ENCODE peak calls at places on chromosomes 16 and 17, in six cellular contexts. H is cardiac fibroblast; K is CD4-positive, alpha-beta T cell; Y is activated CD8-positive, alpha-beta T cell treated with anti-CD3 and anti-CD28 coated beads, Interleukin-2, amount 10 ng/mL, durations not matched to agents 7 days and 5 days; Q is ELR; E is smooth muscle cell of the brain vasculature. Z is an unnamed sample.

GRCh38 chr16:19589771-19590302 is 34.3 kb downstream of the VPS35L start:
- DNase-seq in H (peak; percentile 78), K (no peak), Y (no peak), Q (no peak), E (peak; percentile 80), Z (no peak)

GRCh38 chr16:81876273-81876900 is 97.3 kb downstream of the PLCG2 start:
- DNase-seq in H (no peak), K (no peak), Y (no peak), Q (no peak), E (no peak), Z (no peak)

GRCh38 chr17:80835816-80836657 is 155.6 kb upstream of the CHMP6 start:
- DNase-seq in H (no peak), K (no peak), Y (no peak), Q (no peak), E (no peak), Z (no peak)

GRCh38 chr16:69298261-69298660 is 12.9 kb upstream of the VPS4A start:
- DNase-seq in H (no peak), K (no peak), Y (no peak), Q (no peak), E (no peak), Z (no peak)

GRCh38 chr16:50444546-50444945 is 75.8 kb upstream of the BRD7 start:
- DNase-seq in H (peak; percentile 14), K (no peak), Y (no peak), Q (peak; percentile 6), E (no peak), Z (peak; percentile 29)

GRCh38 chr17:64130559-64131001 is 636 bp upstream of the ERN1 start:
- DNase-seq in H (peak; percentile 87), K (no peak), Y (peak; percentile 35), Q (peak; percentile 97), E (no peak), Z (no peak)

GRCh38 chr17:28846231-28846630 is 3.6 kb upstream of the FAM222B start:
- DNase-seq in H (no peak), K (no peak), Y (no peak), Q (no peak), E (no peak), Z (no peak)

GRCh38 chr17:74922172-74922571 is 883 bp downstream of the USH1G start:
- DNase-seq in H (no peak), K (no peak), Y (no peak), Q (no peak), E (no peak), Z (no peak)

GRCh38 chr17:21455761-21456160 is 79.6 kb downstream of the KCNJ12 start:
- DNase-seq in H (no peak), K (no peak), Y (no peak), Q (no peak), E (no peak), Z (no peak)

GRCh38 chr16:53024045-53024444 is 28.7 kb downstream of the CHD9NB start:
- DNase-seq in H (peak; percentile 13), K (no peak), Y (no peak), Q (no peak), E (no peak), Z (no peak)

GRCh38 chr17:67542219-67543114 is 165.4 kb downstream of the PITPNC1 start:
- DNase-seq in H (no peak), K (no peak), Y (no peak), Q (no peak), E (no peak), Z (no peak)

GRCh38 chr16:76390476-76390875 is 113.3 kb downstream of the CNTNAP4 start:
- DNase-seq in H (no peak), K (no peak), Y (no peak), Q (no peak), E (no peak), Z (no peak)

GRCh38 chr17:60049936-60050335 is 28.8 kb downstream of the HEATR6 start:
- DNase-seq in H (peak; percentile 25), K (no peak), Y (no peak), Q (no peak), E (no peak), Z (no peak)

Z was measured in lower leg skin.